ENCODE peak calls at places on chromosome 1, in eight cellular contexts. S is aorta, A is adipocyte, P is transverse colon, F is A549, R is HCT116, V is cardiac muscle cell, Y is foreskin keratinocyte. K is an unnamed sample. For H3K4me1, the result is how much of the 10 kb centered on the place peaks cover.

GRCh38 chr1:11985851-11986250 is 5.6 kb downstream of the MFN2 start:
- DNase-seq in V (no peak), A (no peak), P (no peak), S (no peak), F (no peak), Y (no peak), R (no peak), K (no peak)

GRCh38 chr1:112636597-112637256 is 17.1 kb downstream of the CAPZA1 start:
- DNase-seq in A (no peak), Y (peak), P (no peak), R (no peak), S (no peak), V (no peak), F (peak), K (no peak)

GRCh38 chr1:226250511-226250910 is 27.0 kb downstream of the MIXL1 start:
- DNase-seq in A (no peak), S (no peak), P (no peak), R (no peak), Y (no peak), F (no peak), V (no peak), K (no peak)

GRCh38 chr1:181931873-181932272 is 129.6 kb downstream of the ZNF648 start:
- DNase-seq in F (no peak), P (no peak), Y (no peak), V (no peak), A (no peak), R (no peak), S (no peak), K (no peak)

GRCh38 chr1:4000811-4001251 is 100.8 kb upstream of the C1orf174 start:
- DNase-seq in F (no peak), V (no peak), S (peak), Y (no peak), R (no peak), A (no peak), P (no peak), K (no peak)

GRCh38 chr1:216390956-216391355 is 32.3 kb downstream of the USH2A start:
- DNase-seq in S (no peak), A (no peak), V (no peak), R (no peak), F (no peak), Y (peak), P (no peak), K (no peak)

GRCh38 chr1:29388170-29388569 is 151.8 kb downstream of the PTPRU start:
- DNase-seq in F (no peak), Y (no peak), P (no peak), S (no peak), A (no peak), V (no peak), R (no peak), K (no peak)

GRCh38 chr1:53130878-53131589 is 11.4 kb downstream of the SLC1A7 start:
- DNase-seq in S (peak), P (no peak), F (no peak), Y (no peak), A (no peak), R (no peak), V (no peak), K (no peak)

GRCh38 chr1:112431038-112431437 is 35.0 kb downstream of the CTTNBP2NL start:
- DNase-seq in Y (no peak), F (no peak), S (no peak), P (no peak), V (no peak), R (no peak), A (no peak), K (no peak)

GRCh38 chr1:227396539-227397355 is 78.5 kb upstream of the CDC42BPA start:
- DNase-seq in P (no peak), Y (peak), S (no peak), F (no peak), R (peak), V (no peak), A (no peak), K (no peak)

GRCh38 chr1:45065083-45065482 is 53.0 kb downstream of the UROD start:
- DNase-seq in F (no peak), V (no peak), Y (no peak), P (no peak), S (no peak), A (no peak), R (no peak), K (no peak)

GRCh38 chr1:50978852-50979781 is 9.1 kb downstream of the CDKN2C start:
- DNase-seq in V (no peak), P (peak), A (peak), R (no peak), F (no peak), Y (no peak), S (no peak), K (no peak)

GRCh38 chr1:17597651-17598050 is 58.2 kb downstream of the ARHGEF10L start:
- DNase-seq in P (peak), V (no peak), A (no peak), F (no peak), R (no peak), S (no peak), Y (peak), K (no peak)

GRCh38 chr1:222935239-222935900 is 120.5 kb downstream of the DISP1 start:
- DNase-seq in P (no peak), F (no peak), Y (no peak), V (no peak), A (no peak), R (no peak), S (no peak), K (no peak)

GRCh38 chr1:180270767-180271639 is 40.9 kb downstream of the LHX4 start:
- DNase-seq in F (no peak), Y (peak), A (peak), P (peak), S (peak), V (no peak), R (no peak), K (no peak)

GRCh38 chr1:219174672-219175564 is 1.2 kb downstream of the LYPLAL1 start:
- DNase-seq in P (peak), V (peak), S (no peak), Y (peak), A (peak), F (no peak), R (no peak), K (no peak)

GRCh38 chr1:246214708-246215504 is 292.2 kb downstream of the SMYD3 start:
- DNase-seq in A (peak), P (peak), S (no peak), Y (peak), V (no peak), F (no peak), R (no peak), K (no peak)

GRCh38 chr1:11522400-11523235 is 43.7 kb downstream of the DISP3 start:
- DNase-seq in R (no peak), F (no peak), Y (no peak), P (no peak), S (no peak), A (no peak), V (no peak), K (no peak)

GRCh38 chr1:29975036-29975694 is 738.8 kb downstream of the PTPRU start:
- DNase-seq in V (peak), P (no peak), F (peak), S (no peak), Y (peak), R (no peak), A (peak), K (no peak)

GRCh38 chr1:150973826-150974579 is 632 bp downstream of the CERS2 start:
- DNase-seq in V (peak), A (peak), P (peak), S (peak), F (no peak), R (no peak), Y (peak), K (no peak)

GRCh38 chr1:48248356-48248755 is 25.8 kb downstream of the SLC5A9 start:
- DNase-seq in F (no peak), R (no peak), P (no peak), Y (no peak), A (no peak), V (no peak), S (no peak), K (no peak)

GRCh38 chr1:192809286-192810252 is 730 bp downstream of the RGS2 start:
- DNase-seq in F (peak), V (peak), S (no peak), R (no peak), Y (peak), A (peak), P (peak), K (no peak)

GRCh38 chr1:6127587-6128163 is 52.4 kb downstream of the CHD5 start:
- DNase-seq in P (peak), A (peak), R (peak), V (peak), F (peak), Y (peak), S (peak), K (no peak)

GRCh38 chr1:162168935-162169545 is 99.5 kb downstream of the NOS1AP start:
- DNase-seq in A (no peak), V (no peak), P (no peak), F (no peak), Y (no peak), S (no peak), R (no peak), K (no peak)

GRCh38 chr1:94104127-94104684 is 16.7 kb downstream of the ABCA4 start:
- DNase-seq in R (no peak), F (no peak), Y (no peak), S (no peak), P (no peak), V (no peak), A (no peak), K (no peak)

GRCh38 chr1:97209381-97209780 is 487.8 kb downstream of the PTBP2 start:
- DNase-seq in V (no peak), R (no peak), F (no peak), S (no peak), A (no peak), Y (no peak), P (no peak), K (no peak)

GRCh38 chr1:232179896-232180760 is 449.8 kb downstream of the SIPA1L2 start:
- DNase-seq in Y (no peak), F (no peak), P (no peak), S (no peak), A (no peak), V (no peak), R (no peak), K (no peak)

GRCh38 chr1:60458111-60458510 is 384.5 kb upstream of the C1orf87 start:
- DNase-seq in S (no peak), F (no peak), P (no peak), Y (no peak), A (peak), R (no peak), V (no peak), K (no peak)

GRCh38 chr1:109248797-109249629 is at the start of gene CELSR2:
- DNase-seq in R (peak), F (peak), A (peak), S (peak), V (peak), P (peak), Y (peak), K (no peak)

GRCh38 chr1:2990376-2991115 is 30.7 kb upstream of the ACTRT2 start:
- DNase-seq in A (no peak), S (peak), R (no peak), F (no peak), Y (no peak), P (no peak), V (no peak), K (no peak)

GRCh38 chr1:239185245-239185619 is 201.1 kb upstream of the CHRM3 start:
- DNase-seq in A (no peak), R (no peak), S (no peak), F (no peak), V (no peak), Y (peak), P (no peak), K (no peak)

GRCh38 chr1:172885976-172886375 is 164.8 kb downstream of the TNFSF18 start:
- DNase-seq in R (peak), V (no peak), P (no peak), Y (peak), S (no peak), F (no peak), A (no peak), K (no peak)

GRCh38 chr1:63261736-63262142 is 60.6 kb upstream of the FOXD3 start:
- DNase-seq in A (peak), Y (no peak), R (no peak), V (no peak), P (no peak), S (no peak), F (no peak), K (no peak)

DNA sequence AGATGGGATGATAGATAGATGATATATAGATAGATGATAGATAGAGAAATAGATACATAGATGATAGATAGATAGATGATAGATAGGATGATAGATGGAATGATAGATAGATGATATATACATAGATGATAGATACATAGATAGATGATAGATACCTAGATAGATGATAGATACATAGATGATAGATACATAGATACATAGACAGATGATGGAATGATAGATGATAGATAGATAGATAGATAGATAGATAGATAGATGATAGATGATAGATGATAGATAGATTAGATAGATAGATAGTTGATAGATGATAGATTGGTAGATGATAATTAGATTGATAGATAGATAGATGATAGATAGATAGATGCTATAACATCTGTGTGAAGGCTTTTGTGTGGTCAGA is 201.7 kb upstream of the RAB4A start:
- DNase-seq in R (no peak), P (no peak), F (no peak), S (no peak), V (no peak), Y (no peak), A (no peak), K (no peak)
- H3K4me1 ChIP-seq in R (under half), P (under half), F (under half), S (under half), V (under half), Y (under half), A (under half), K (under half)

DNA sequence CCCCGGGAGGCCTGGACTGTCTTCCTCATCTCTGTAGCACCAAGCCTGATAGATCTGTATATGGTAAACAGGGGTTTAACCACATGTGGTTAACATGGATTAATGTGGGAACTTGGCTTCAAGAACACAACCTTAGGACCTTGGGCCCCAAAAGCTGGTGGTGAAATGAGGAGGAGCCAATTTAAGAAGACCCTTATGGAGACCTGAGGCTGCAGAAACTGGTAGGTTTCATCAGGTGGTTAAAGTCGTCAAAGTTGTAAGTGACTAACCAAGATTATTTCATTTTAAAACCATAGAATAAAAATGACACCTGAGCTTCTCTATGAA is 14.0 kb downstream of the THEMIS2 start:
- DNase-seq in P (no peak), A (no peak), F (no peak), Y (no peak), R (no peak), V (no peak), S (no peak), K (no peak)
- H3K4me1 ChIP-seq in P (under half), A (under half), F (under half), Y (under half), R (under half), V (under half), S (under half), K (under half)

DNA sequence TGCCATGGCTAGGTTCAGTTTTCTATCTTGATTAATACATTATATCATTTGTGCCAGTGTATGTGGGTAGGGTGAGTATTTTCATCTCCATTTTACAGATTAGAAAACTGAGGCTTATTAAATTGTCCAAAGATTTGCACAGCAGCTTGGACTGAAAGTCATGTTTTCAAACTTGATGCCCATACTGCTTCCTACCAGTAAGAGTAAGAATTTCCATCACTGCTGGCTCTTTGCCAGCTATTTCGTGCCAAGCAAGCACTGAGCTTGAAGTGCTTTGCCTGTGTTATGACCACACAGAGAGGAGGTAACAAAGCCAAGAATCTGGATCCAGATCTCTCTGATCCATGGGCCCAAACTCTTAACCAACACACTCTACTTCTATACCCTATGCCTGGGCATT is 295.0 kb downstream of the VAV3 start:
- DNase-seq in P (peak), R (no peak), S (no peak), F (no peak), V (peak), A (peak), Y (peak), K (no peak)
- H3K4me1 ChIP-seq in P (half or more), R (under half), S (under half), F (half or more), V (under half), A (under half), Y (under half), K (under half)

GRCh38 chr1:201537467-201537866 is 1.5 kb upstream of the NAV1 start:
- DNase-seq in Y (no peak), F (no peak), A (no peak), V (no peak), R (no peak), P (no peak), S (no peak), K (no peak)

GRCh38 chr1:201537966-201538617 is 835 bp upstream of the NAV1 start:
- DNase-seq in A (no peak), P (no peak), F (no peak), V (no peak), S (no peak), Y (no peak), R (no peak), K (no peak)

GRCh38 chr1:201538618-201539551 is at the start of gene NAV1:
- DNase-seq in S (peak), R (no peak), Y (no peak), A (peak), F (peak), V (peak), P (peak), K (no peak)

GRCh38 chr1:201540846-201541735 is 2.2 kb downstream of the NAV1 start:
- DNase-seq in P (no peak), S (no peak), Y (no peak), F (no peak), V (no peak), A (no peak), R (no peak), K (no peak)

DNA sequence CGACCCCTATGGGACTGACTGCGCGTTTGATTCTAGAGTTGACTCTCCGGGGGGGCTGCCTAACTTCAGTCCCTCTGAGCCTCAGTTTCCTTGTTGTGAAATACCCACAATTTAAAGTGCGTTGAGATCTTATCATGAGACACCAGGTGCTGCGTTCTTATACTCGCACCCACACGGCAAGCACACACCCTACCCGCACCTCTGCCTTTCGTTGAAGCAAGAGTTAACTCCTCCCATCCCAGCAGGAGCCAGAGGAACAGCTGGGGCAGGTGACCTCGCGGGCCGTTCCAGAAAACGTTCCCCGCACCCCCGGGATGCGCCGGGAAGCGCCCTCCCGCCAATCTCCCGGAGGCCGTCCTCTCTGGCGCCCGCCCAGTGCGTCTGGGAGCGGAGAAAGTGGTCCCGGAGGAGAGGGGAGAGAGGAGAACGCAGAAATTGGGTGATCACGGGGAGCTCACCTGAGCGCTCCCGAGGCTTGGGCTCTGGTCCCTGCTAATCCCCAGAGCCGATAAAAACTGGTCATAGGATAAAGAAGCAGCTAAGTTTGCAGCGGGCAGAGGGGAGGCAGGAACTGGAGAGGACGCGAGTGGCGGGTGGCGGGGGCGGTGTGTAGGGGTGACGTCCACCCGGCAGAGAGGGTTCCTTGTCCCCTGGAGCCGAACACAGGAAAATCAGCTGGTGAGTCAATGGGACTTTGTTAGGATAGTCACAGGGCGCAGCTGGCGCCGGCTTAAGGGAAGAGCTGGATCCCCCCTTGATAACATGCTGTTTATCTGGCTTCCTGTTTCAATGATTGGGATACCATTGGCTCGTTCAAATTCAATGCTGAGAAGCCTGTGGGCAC is 856 bp downstream of the NAV1 start:
- DNase-seq in Y (no peak), S (peak), A (peak), F (no peak), P (peak), R (no peak), V (peak), K (no peak)
- H3K4me1 ChIP-seq in Y (under half), S (under half), A (half or more), F (under half), P (under half), R (under half), V (under half), K (under half)

GRCh38 chr1:76317299-76317913 is 242.9 kb downstream of the ST6GALNAC3 start:
- DNase-seq in Y (no peak), P (no peak), R (no peak), F (no peak), V (no peak), A (no peak), S (no peak), K (no peak)
- H3K4me1 ChIP-seq in Y (under half), P (under half), R (under half), F (under half), V (under half), A (under half), S (under half), K (under half)

GRCh38 chr1:241637046-241637590 is 3.1 kb downstream of the CHML start:
- DNase-seq in A (peak), S (no peak), Y (no peak), P (no peak), R (no peak), F (no peak), V (no peak), K (no peak)
- H3K4me1 ChIP-seq in A (under half), S (under half), Y (under half), P (under half), R (under half), F (under half), V (under half), K (under half)

DNA sequence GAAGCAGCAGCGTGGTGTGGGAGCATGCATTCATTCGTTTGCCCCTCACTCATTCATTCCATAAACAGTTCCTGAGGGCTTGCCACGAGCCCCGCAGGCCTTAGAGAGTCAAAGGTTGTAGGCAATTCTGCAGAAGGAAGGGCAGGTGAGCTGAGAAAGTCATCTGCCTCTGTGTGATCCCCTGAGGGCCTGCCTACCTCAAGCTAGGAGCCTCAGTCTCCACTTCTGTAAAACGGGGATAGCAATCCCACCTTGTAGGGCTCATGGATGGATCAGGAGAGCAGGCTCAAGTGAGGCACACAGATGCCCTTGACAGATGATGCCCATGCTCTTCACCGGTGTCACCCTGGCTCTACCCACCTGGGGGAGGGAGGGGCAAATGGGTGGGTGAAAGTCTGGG is 26.6 kb upstream of the ALDH4A1 start:
- DNase-seq in R (no peak), A (no peak), S (no peak), P (no peak), Y (no peak), V (no peak), F (no peak), K (no peak)
- H3K4me1 ChIP-seq in R (under half), A (under half), S (under half), P (under half), Y (under half), V (under half), F (half or more), K (half or more)

DNA sequence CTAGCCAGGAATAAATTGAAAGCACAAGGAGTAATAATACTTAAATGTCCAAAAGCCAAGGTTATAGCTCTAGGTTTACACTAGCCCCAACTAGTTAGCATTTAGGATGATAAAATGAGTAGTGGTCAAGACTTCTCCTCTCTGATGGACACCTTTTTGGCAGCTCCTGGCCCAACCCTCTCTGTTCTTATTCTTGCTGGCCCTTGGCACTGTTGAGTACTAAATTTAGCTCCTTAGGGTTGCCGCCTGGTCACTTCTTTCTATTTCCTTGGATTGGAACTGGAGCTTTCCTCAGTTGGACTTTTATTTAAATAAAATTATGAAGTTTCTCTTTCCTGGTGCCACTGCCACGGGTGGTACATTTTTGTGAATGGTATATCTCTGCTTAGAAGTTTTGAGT is 28.3 kb downstream of the ARID1A start:
- DNase-seq in P (no peak), A (no peak), F (no peak), R (no peak), S (no peak), Y (no peak), V (no peak), K (no peak)
- H3K4me1 ChIP-seq in P (half or more), A (under half), F (half or more), R (under half), S (under half), Y (under half), V (half or more), K (half or more)

K was measured in Panc1.